ENCODE peak calls at places on chromosomes 7 and 10, in seven cellular contexts. N is IMR-90, E is A549, Q is H1, D is GM12878, R is HepG2, I is K562. G is an unnamed sample.

GRCh38 chr7:33845991-33846509 is 59.3 kb upstream of the BMPER start:
- DNase-seq in Q (no peak), R (no peak), I (no peak), N (peak), E (no peak), D (no peak), G (no peak)

GRCh38 chr10:14658331-14659122 is 116.2 kb downstream of the FAM107B start:
- DNase-seq in I (no peak), N (peak), Q (no peak), D (peak), R (no peak), E (peak), G (no peak)

GRCh38 chr7:106568680-106569499 is 92.1 kb downstream of the CCDC71L start:
- DNase-seq in R (no peak), D (no peak), N (peak), Q (no peak), E (no peak), I (peak), G (peak)

GRCh38 chr10:131090761-131091661 is 220.5 kb downstream of the TCERG1L start:
- DNase-seq in R (no peak), D (no peak), I (no peak), E (no peak), N (no peak), Q (peak), G (no peak)

GRCh38 chr7:149598721-149599308 is 101.2 kb upstream of the ZNF746 start:
- DNase-seq in E (peak), Q (peak), I (peak), N (peak), D (no peak), R (peak), G (peak)

GRCh38 chr7:1675036-1675671 is 5.1 kb downstream of the ELFN1 start:
- DNase-seq in E (no peak), R (no peak), N (no peak), I (no peak), Q (peak), D (no peak), G (peak)

GRCh38 chr10:61842755-61843497 is 58.6 kb upstream of the ARID5B start:
- DNase-seq in R (no peak), E (no peak), Q (no peak), N (peak), I (no peak), D (no peak), G (no peak)

GRCh38 chr7:95245828-95246227 is 78.5 kb downstream of the PON1 start:
- DNase-seq in N (no peak), I (no peak), E (no peak), Q (no peak), R (no peak), D (no peak), G (no peak)

GRCh38 chr7:69365588-69366241 is 232.6 kb upstream of the AUTS2 start:
- DNase-seq in I (no peak), R (no peak), N (no peak), D (no peak), Q (no peak), E (no peak), G (no peak)

GRCh38 chr10:47013469-47014169 is 102.4 kb downstream of the PTPN20 start:
- DNase-seq in Q (no peak), I (no peak), E (no peak), R (no peak), N (no peak), D (no peak), G (no peak)

GRCh38 chr10:56583316-56583715 is 222.3 kb upstream of the ZWINT start:
- DNase-seq in I (no peak), E (no peak), Q (no peak), N (no peak), D (no peak), R (no peak), G (no peak)

GRCh38 chr7:141568227-141568626 is 17.0 kb downstream of the AGK start:
- DNase-seq in I (no peak), E (no peak), N (no peak), Q (no peak), D (no peak), R (no peak), G (no peak)

GRCh38 chr7:69104023-69104422 is 494.3 kb upstream of the AUTS2 start:
- DNase-seq in E (no peak), D (no peak), N (no peak), I (no peak), Q (no peak), R (no peak), G (no peak)

GRCh38 chr7:94436018-94436604 is 41.4 kb downstream of the COL1A2 start:
- DNase-seq in R (peak), I (peak), D (peak), Q (peak), E (peak), N (peak), G (peak)

GRCh38 chr7:41817386-41817785 is 114.5 kb upstream of the INHBA start:
- DNase-seq in R (no peak), E (no peak), D (no peak), Q (no peak), N (peak), I (no peak), G (no peak)

GRCh38 chr10:72297281-72297967 is 23.7 kb downstream of the DDIT4 start:
- DNase-seq in N (peak), R (no peak), Q (no peak), D (peak), E (no peak), I (peak), G (no peak)

GRCh38 chr7:85213500-85213899 is 26.6 kb upstream of the SEMA3D start:
- DNase-seq in R (no peak), D (no peak), N (no peak), E (no peak), I (no peak), Q (no peak), G (no peak)

GRCh38 chr10:35192645-35193249 is 66.1 kb downstream of the CREM start:
- DNase-seq in R (no peak), I (no peak), D (no peak), E (no peak), N (peak), Q (no peak), G (no peak)

GRCh38 chr7:25090374-25090773 is 34.7 kb downstream of the CYCS start:
- DNase-seq in R (peak), D (no peak), N (no peak), E (no peak), I (no peak), Q (no peak), G (no peak)

GRCh38 chr7:128200376-128200775 is 40.7 kb upstream of the LEP start:
- DNase-seq in N (no peak), R (no peak), Q (no peak), I (no peak), E (no peak), D (no peak), G (no peak)

GRCh38 chr10:89648074-89648473 is 3.0 kb upstream of the PANK1 start:
- DNase-seq in I (no peak), R (no peak), E (no peak), Q (no peak), D (no peak), N (no peak), G (no peak)

GRCh38 chr7:28408974-28409715 is 3.2 kb upstream of the CREB5 start:
- DNase-seq in E (peak), D (no peak), Q (peak), I (peak), R (peak), N (peak), G (peak)

GRCh38 chr10:108735380-108735779 is 1187.9 kb downstream of the XPNPEP1 start:
- DNase-seq in E (no peak), Q (no peak), D (no peak), I (no peak), N (peak), R (no peak), G (no peak)

GRCh38 chr7:27351137-27351536 is 108.5 kb downstream of the EVX1 start:
- DNase-seq in D (no peak), I (no peak), E (no peak), N (no peak), R (no peak), Q (no peak), G (no peak)

GRCh38 chr7:146885231-146885630 is 768.6 kb downstream of the CNTNAP2 start:
- DNase-seq in E (no peak), I (no peak), N (no peak), Q (no peak), R (no peak), D (no peak), G (no peak)

GRCh38 chr10:132972149-132972985 is 30.0 kb upstream of the CFAP46 start:
- DNase-seq in I (no peak), D (no peak), R (no peak), Q (no peak), N (no peak), E (no peak), G (peak)

GRCh38 chr7:46663025-46663424 is 742.0 kb upstream of the IGFBP3 start:
- DNase-seq in Q (no peak), D (no peak), E (no peak), I (no peak), N (no peak), R (no peak), G (no peak)

GRCh38 chr7:43758029-43758860 is at the start of gene BLVRA:
- DNase-seq in I (peak), D (no peak), Q (peak), E (peak), N (peak), R (peak), G (peak)

GRCh38 chr7:151367304-151367703 is 25.7 kb downstream of the NUB1 start:
- DNase-seq in N (peak), Q (peak), E (no peak), I (no peak), R (no peak), D (no peak), G (no peak)

GRCh38 chr7:105497016-105497415 is 25.1 kb downstream of the PUS7 start:
- DNase-seq in E (no peak), N (no peak), I (no peak), D (no peak), R (no peak), Q (no peak), G (no peak)

GRCh38 chr7:22647451-22648257 is 79.3 kb upstream of the IL6 start:
- DNase-seq in N (peak), I (peak), Q (no peak), R (no peak), E (no peak), D (no peak), G (no peak)

GRCh38 chr10:119022846-119023552 is 6.5 kb upstream of the NANOS1 start:
- DNase-seq in D (no peak), I (no peak), Q (peak), E (no peak), N (peak), R (no peak), G (peak)

DNA sequence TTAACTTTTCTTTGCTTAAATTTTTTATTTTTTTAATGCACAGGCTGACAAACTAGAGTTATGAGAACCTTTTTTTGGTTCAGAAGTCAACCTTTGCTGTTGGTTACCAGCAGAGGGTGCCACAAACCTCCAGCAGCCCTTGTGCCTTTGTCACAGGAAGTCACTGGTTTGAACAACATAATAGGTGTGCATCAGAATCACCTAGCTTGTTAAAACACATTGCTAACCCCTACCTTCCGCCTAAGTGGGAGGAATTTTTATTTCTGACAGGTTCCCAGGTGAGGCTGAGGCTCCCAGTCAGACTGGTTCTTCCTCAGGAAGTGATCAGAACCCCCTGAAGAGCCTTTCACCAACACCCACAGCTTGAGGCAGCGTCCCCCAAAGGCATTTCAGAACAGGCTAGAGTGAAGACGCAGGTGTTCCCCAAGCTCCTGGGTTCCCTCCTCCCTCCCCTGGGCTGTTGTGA is 22.6 kb upstream of the VDAC2 start:
- DNase-seq in E (peak), D (peak), R (peak), N (peak), Q (peak), I (peak), G (peak)
- TF ChIP-seq USF2 in E (no peak), D (no peak), R (no peak), N (no peak), Q (no peak), I (no peak), G (no peak)

GRCh38 chr7:157318015-157318706 is 18.6 kb upstream of the DNAJB6 start:
- DNase-seq in I (peak), Q (no peak), R (no peak), N (peak), E (no peak), D (no peak), G (no peak)
- TF ChIP-seq RAD21 in I (no peak), Q (no peak), R (no peak), N (no peak), E (no peak), D (no peak), G (no peak)

GRCh38 chr10:101123815-101124617 is 7.1 kb upstream of the TLX1 start:
- DNase-seq in Q (no peak), R (no peak), I (no peak), N (no peak), D (no peak), E (no peak), G (peak)
- H3K4me3 ChIP-seq in Q (no peak), R (no peak), I (no peak), N (no peak), D (no peak), E (no peak), G (no peak)

DNA sequence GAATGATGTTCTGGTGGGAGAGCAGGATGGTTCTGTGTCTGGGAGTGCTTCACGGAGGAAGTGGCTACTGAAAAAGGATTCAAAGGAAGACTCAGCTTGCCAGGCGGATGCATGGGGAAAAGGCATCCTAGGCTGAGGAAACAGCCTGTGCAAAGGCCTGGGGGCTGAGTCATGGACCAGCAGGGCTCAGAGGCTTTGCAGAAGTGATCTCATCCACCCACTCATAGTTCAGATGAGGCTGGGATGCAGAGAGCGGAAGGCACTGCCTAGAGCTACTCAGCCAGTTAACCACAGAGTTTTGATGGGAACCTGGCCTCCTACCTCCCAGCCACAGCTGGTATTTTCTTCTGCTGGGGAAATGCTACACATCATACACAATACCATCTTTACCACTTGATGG is 15.8 kb upstream of the ADAMTS14 start:
- DNase-seq in N (peak), Q (no peak), D (peak), I (peak), E (no peak), R (no peak), G (no peak)
- TF ChIP-seq USF2 in N (no peak), Q (no peak), D (no peak), I (no peak), E (no peak), R (no peak), G (no peak)

GRCh38 chr10:3100093-3100792 is 32.9 kb downstream of the PFKP start:
- DNase-seq in R (no peak), I (no peak), D (no peak), E (no peak), Q (no peak), N (no peak), G (no peak)
- TF ChIP-seq RAD21 in R (no peak), I (no peak), D (no peak), E (no peak), Q (no peak), N (no peak), G (no peak)

GRCh38 chr10:4434536-4435071 is 391.4 kb upstream of the AKR1E2 start:
- DNase-seq in I (no peak), R (no peak), Q (no peak), E (no peak), N (peak), D (no peak), G (no peak)
- H3K4me3 ChIP-seq in I (no peak), R (no peak), Q (no peak), E (no peak), N (no peak), D (no peak), G (no peak)

GRCh38 chr10:19658622-19659233 is 157.5 kb upstream of the PLXDC2 start:
- DNase-seq in R (no peak), I (no peak), Q (no peak), E (no peak), N (no peak), D (no peak), G (no peak)
- TF ChIP-seq USF2 in R (no peak), I (no peak), Q (no peak), E (no peak), N (no peak), D (no peak), G (no peak)